ENCODE peak calls at places on chromosome 4, in ten cellular contexts. One of them, this sample, is unnamed.

GRCh38 chr4:122921971-122922876 is at the start of gene NUDT6:
- DNase-seq in stomach: peak
- DNase-seq in trophoblast cell: peak
- DNase-seq in NCI-H187: peak
- DNase-seq in NCI-H1092 treated with DMSO at 0.1 percent for 48 hours: peak
- DNase-seq in A549: peak
- DNase-seq in posterior cingulate gyrus: peak
- DNase-seq in NK-92 treated with Interleukin-12 subunit alpha and Interleukin-12 subunit beta, amount 100 ng/mL, for 24 hours: peak
- DNase-seq in NT2/D1: peak
- DNase-seq in stimulated activated CD8-positive, alpha-beta memory T cell treated with anti-CD3 and anti-CD28 coated beads, Interleukin-15, amount 100 ng/mL, for 48 hours: peak
- DNase-seq in this sample: peak

GRCh38 chr4:175531405-175532091 is 280.5 kb downstream of the GPM6A start:
- DNase-seq in stomach: no peak
- DNase-seq in trophoblast cell: no peak
- DNase-seq in NCI-H187: no peak
- DNase-seq in NCI-H1092 treated with DMSO at 0.1 percent for 48 hours: no peak
- DNase-seq in A549: peak
- DNase-seq in posterior cingulate gyrus: no peak
- DNase-seq in NK-92 treated with Interleukin-12 subunit alpha and Interleukin-12 subunit beta, amount 100 ng/mL, for 24 hours: no peak
- DNase-seq in NT2/D1: no peak
- DNase-seq in stimulated activated CD8-positive, alpha-beta memory T cell treated with anti-CD3 and anti-CD28 coated beads, Interleukin-15, amount 100 ng/mL, for 48 hours: no peak
- DNase-seq in this sample: no peak

GRCh38 chr4:58144721-58145120 is 1034.5 kb upstream of the IGFBP7 start:
- DNase-seq in stomach: no peak
- DNase-seq in trophoblast cell: no peak
- DNase-seq in NCI-H187: no peak
- DNase-seq in NCI-H1092 treated with DMSO at 0.1 percent for 48 hours: no peak
- DNase-seq in A549: no peak
- DNase-seq in posterior cingulate gyrus: no peak
- DNase-seq in NK-92 treated with Interleukin-12 subunit alpha and Interleukin-12 subunit beta, amount 100 ng/mL, for 24 hours: no peak
- DNase-seq in NT2/D1: no peak
- DNase-seq in stimulated activated CD8-positive, alpha-beta memory T cell treated with anti-CD3 and anti-CD28 coated beads, Interleukin-15, amount 100 ng/mL, for 48 hours: no peak
- DNase-seq in this sample: no peak

GRCh38 chr4:115042496-115042895 is 70.9 kb downstream of the NDST4 start:
- DNase-seq in stomach: no peak
- DNase-seq in trophoblast cell: no peak
- DNase-seq in NCI-H187: no peak
- DNase-seq in NCI-H1092 treated with DMSO at 0.1 percent for 48 hours: no peak
- DNase-seq in A549: no peak
- DNase-seq in posterior cingulate gyrus: no peak
- DNase-seq in NK-92 treated with Interleukin-12 subunit alpha and Interleukin-12 subunit beta, amount 100 ng/mL, for 24 hours: no peak
- DNase-seq in NT2/D1: no peak
- DNase-seq in stimulated activated CD8-positive, alpha-beta memory T cell treated with anti-CD3 and anti-CD28 coated beads, Interleukin-15, amount 100 ng/mL, for 48 hours: no peak
- DNase-seq in this sample: peak

GRCh38 chr4:18034099-18034498 is 12.5 kb upstream of the LCORL start:
- DNase-seq in stomach: no peak
- DNase-seq in trophoblast cell: no peak
- DNase-seq in NCI-H187: no peak
- DNase-seq in NCI-H1092 treated with DMSO at 0.1 percent for 48 hours: no peak
- DNase-seq in A549: no peak
- DNase-seq in posterior cingulate gyrus: no peak
- DNase-seq in NK-92 treated with Interleukin-12 subunit alpha and Interleukin-12 subunit beta, amount 100 ng/mL, for 24 hours: no peak
- DNase-seq in NT2/D1: no peak
- DNase-seq in stimulated activated CD8-positive, alpha-beta memory T cell treated with anti-CD3 and anti-CD28 coated beads, Interleukin-15, amount 100 ng/mL, for 48 hours: no peak
- DNase-seq in this sample: no peak

GRCh38 chr4:94803181-94803580 is 45.4 kb downstream of the BMPR1B start:
- DNase-seq in stomach: no peak
- DNase-seq in trophoblast cell: no peak
- DNase-seq in NCI-H187: no peak
- DNase-seq in NCI-H1092 treated with DMSO at 0.1 percent for 48 hours: no peak
- DNase-seq in A549: no peak
- DNase-seq in posterior cingulate gyrus: no peak
- DNase-seq in NK-92 treated with Interleukin-12 subunit alpha and Interleukin-12 subunit beta, amount 100 ng/mL, for 24 hours: no peak
- DNase-seq in NT2/D1: no peak
- DNase-seq in stimulated activated CD8-positive, alpha-beta memory T cell treated with anti-CD3 and anti-CD28 coated beads, Interleukin-15, amount 100 ng/mL, for 48 hours: no peak
- DNase-seq in this sample: no peak

GRCh38 chr4:77994194-77994721 is 62.9 kb upstream of the FRAS1 start:
- DNase-seq in stomach: no peak
- DNase-seq in trophoblast cell: peak
- DNase-seq in NCI-H187: no peak
- DNase-seq in NCI-H1092 treated with DMSO at 0.1 percent for 48 hours: no peak
- DNase-seq in A549: peak
- DNase-seq in posterior cingulate gyrus: no peak
- DNase-seq in NK-92 treated with Interleukin-12 subunit alpha and Interleukin-12 subunit beta, amount 100 ng/mL, for 24 hours: no peak
- DNase-seq in NT2/D1: peak
- DNase-seq in stimulated activated CD8-positive, alpha-beta memory T cell treated with anti-CD3 and anti-CD28 coated beads, Interleukin-15, amount 100 ng/mL, for 48 hours: no peak
- DNase-seq in this sample: peak

GRCh38 chr4:89879201-89879600 is 15.5 kb upstream of the MMRN1 start:
- DNase-seq in stomach: no peak
- DNase-seq in trophoblast cell: no peak
- DNase-seq in NCI-H187: no peak
- DNase-seq in NCI-H1092 treated with DMSO at 0.1 percent for 48 hours: no peak
- DNase-seq in A549: no peak
- DNase-seq in posterior cingulate gyrus: no peak
- DNase-seq in NK-92 treated with Interleukin-12 subunit alpha and Interleukin-12 subunit beta, amount 100 ng/mL, for 24 hours: no peak
- DNase-seq in NT2/D1: no peak
- DNase-seq in stimulated activated CD8-positive, alpha-beta memory T cell treated with anti-CD3 and anti-CD28 coated beads, Interleukin-15, amount 100 ng/mL, for 48 hours: no peak
- DNase-seq in this sample: peak

GRCh38 chr4:73698217-73698616 is 42.2 kb upstream of the CXCL8 start:
- DNase-seq in stomach: no peak
- DNase-seq in trophoblast cell: no peak
- DNase-seq in NCI-H187: no peak
- DNase-seq in NCI-H1092 treated with DMSO at 0.1 percent for 48 hours: no peak
- DNase-seq in A549: no peak
- DNase-seq in posterior cingulate gyrus: no peak
- DNase-seq in NK-92 treated with Interleukin-12 subunit alpha and Interleukin-12 subunit beta, amount 100 ng/mL, for 24 hours: no peak
- DNase-seq in NT2/D1: no peak
- DNase-seq in stimulated activated CD8-positive, alpha-beta memory T cell treated with anti-CD3 and anti-CD28 coated beads, Interleukin-15, amount 100 ng/mL, for 48 hours: no peak
- DNase-seq in this sample: peak

GRCh38 chr4:142088906-142089305 is 452.5 kb downstream of the IL15 start:
- DNase-seq in stomach: no peak
- DNase-seq in trophoblast cell: no peak
- DNase-seq in NCI-H187: no peak
- DNase-seq in NCI-H1092 treated with DMSO at 0.1 percent for 48 hours: no peak
- DNase-seq in A549: no peak
- DNase-seq in posterior cingulate gyrus: no peak
- DNase-seq in NK-92 treated with Interleukin-12 subunit alpha and Interleukin-12 subunit beta, amount 100 ng/mL, for 24 hours: no peak
- DNase-seq in NT2/D1: no peak
- DNase-seq in stimulated activated CD8-positive, alpha-beta memory T cell treated with anti-CD3 and anti-CD28 coated beads, Interleukin-15, amount 100 ng/mL, for 48 hours: no peak
- DNase-seq in this sample: no peak

GRCh38 chr4:81352476-81352875 is 119.2 kb downstream of the RASGEF1B start:
- DNase-seq in stomach: no peak
- DNase-seq in trophoblast cell: no peak
- DNase-seq in NCI-H187: no peak
- DNase-seq in NCI-H1092 treated with DMSO at 0.1 percent for 48 hours: no peak
- DNase-seq in A549: no peak
- DNase-seq in posterior cingulate gyrus: no peak
- DNase-seq in NK-92 treated with Interleukin-12 subunit alpha and Interleukin-12 subunit beta, amount 100 ng/mL, for 24 hours: no peak
- DNase-seq in NT2/D1: no peak
- DNase-seq in stimulated activated CD8-positive, alpha-beta memory T cell treated with anti-CD3 and anti-CD28 coated beads, Interleukin-15, amount 100 ng/mL, for 48 hours: no peak
- DNase-seq in this sample: no peak

GRCh38 chr4:7066006-7066405 is 1.9 kb downstream of the GRPEL1 start:
- DNase-seq in stomach: no peak
- DNase-seq in trophoblast cell: no peak
- DNase-seq in NCI-H187: no peak
- DNase-seq in NCI-H1092 treated with DMSO at 0.1 percent for 48 hours: no peak
- DNase-seq in A549: no peak
- DNase-seq in posterior cingulate gyrus: no peak
- DNase-seq in NK-92 treated with Interleukin-12 subunit alpha and Interleukin-12 subunit beta, amount 100 ng/mL, for 24 hours: no peak
- DNase-seq in NT2/D1: no peak
- DNase-seq in stimulated activated CD8-positive, alpha-beta memory T cell treated with anti-CD3 and anti-CD28 coated beads, Interleukin-15, amount 100 ng/mL, for 48 hours: no peak
- DNase-seq in this sample: no peak

GRCh38 chr4:23718435-23718834 is 171.4 kb downstream of the PPARGC1A start:
- DNase-seq in stomach: no peak
- DNase-seq in trophoblast cell: no peak
- DNase-seq in NCI-H187: no peak
- DNase-seq in NCI-H1092 treated with DMSO at 0.1 percent for 48 hours: no peak
- DNase-seq in A549: no peak
- DNase-seq in posterior cingulate gyrus: no peak
- DNase-seq in NK-92 treated with Interleukin-12 subunit alpha and Interleukin-12 subunit beta, amount 100 ng/mL, for 24 hours: no peak
- DNase-seq in NT2/D1: no peak
- DNase-seq in stimulated activated CD8-positive, alpha-beta memory T cell treated with anti-CD3 and anti-CD28 coated beads, Interleukin-15, amount 100 ng/mL, for 48 hours: no peak
- DNase-seq in this sample: no peak

GRCh38 chr4:137359691-137360315 is 172.5 kb downstream of the PCDH18 start:
- DNase-seq in stomach: no peak
- DNase-seq in trophoblast cell: no peak
- DNase-seq in NCI-H187: no peak
- DNase-seq in NCI-H1092 treated with DMSO at 0.1 percent for 48 hours: no peak
- DNase-seq in A549: no peak
- DNase-seq in posterior cingulate gyrus: no peak
- DNase-seq in NK-92 treated with Interleukin-12 subunit alpha and Interleukin-12 subunit beta, amount 100 ng/mL, for 24 hours: no peak
- DNase-seq in NT2/D1: no peak
- DNase-seq in stimulated activated CD8-positive, alpha-beta memory T cell treated with anti-CD3 and anti-CD28 coated beads, Interleukin-15, amount 100 ng/mL, for 48 hours: no peak
- DNase-seq in this sample: no peak

GRCh38 chr4:72375050-72375736 is 193.8 kb downstream of the ADAMTS3 start:
- DNase-seq in stomach: no peak
- DNase-seq in trophoblast cell: peak
- DNase-seq in NCI-H187: no peak
- DNase-seq in NCI-H1092 treated with DMSO at 0.1 percent for 48 hours: no peak
- DNase-seq in A549: no peak
- DNase-seq in posterior cingulate gyrus: no peak
- DNase-seq in NK-92 treated with Interleukin-12 subunit alpha and Interleukin-12 subunit beta, amount 100 ng/mL, for 24 hours: no peak
- DNase-seq in NT2/D1: no peak
- DNase-seq in stimulated activated CD8-positive, alpha-beta memory T cell treated with anti-CD3 and anti-CD28 coated beads, Interleukin-15, amount 100 ng/mL, for 48 hours: no peak
- DNase-seq in this sample: no peak

This sample was measured in cerebellar cortex.